ENCODE peak calls at places on chromosomes 6 and 20, in seven cellular contexts. P is upper lobe of right lung, M is NB4, Z is brain microvascular endothelial cell, W is AG10803, D is MM.1S, C is lower lobe of right lung. K is an unnamed sample.

GRCh38 chr20:17624070-17624469 is 54.2 kb downstream of the DSTN start:
- DNase-seq in P (peak), M (no peak), Z (no peak), W (no peak), D (no peak), C (no peak), K (no peak)

GRCh38 chr20:59911041-59911440 is 22.4 kb downstream of the SYCP2 start:
- DNase-seq in P (no peak), M (no peak), Z (no peak), W (no peak), D (no peak), C (no peak), K (no peak)

GRCh38 chr6:45394586-45395095 is 16.9 kb upstream of the SUPT3H start:
- DNase-seq in P (no peak), M (no peak), Z (no peak), W (no peak), D (no peak), C (no peak), K (no peak)

GRCh38 chr6:56890683-56891429 is 64.1 kb upstream of the BEND6 start:
- DNase-seq in P (no peak), M (peak), Z (peak), W (peak), D (peak), C (no peak), K (no peak)

GRCh38 chr20:34709836-34710567 is 5.9 kb downstream of the TP53INP2 start:
- DNase-seq in P (peak), M (peak), Z (peak), W (peak), D (peak), C (peak), K (peak)

GRCh38 chr6:95581073-95581472 is 3.7 kb downstream of the MANEA start:
- DNase-seq in P (no peak), M (no peak), Z (no peak), W (no peak), D (no peak), C (no peak), K (no peak)

GRCh38 chr6:563863-564262 is 93.0 kb downstream of the HUS1B start:
- DNase-seq in P (no peak), M (no peak), Z (no peak), W (no peak), D (no peak), C (no peak), K (no peak)

GRCh38 chr6:45109551-45109950 is 218.6 kb upstream of the RUNX2 start:
- DNase-seq in P (no peak), M (no peak), Z (no peak), W (no peak), D (peak), C (no peak), K (no peak)

GRCh38 chr20:38836991-38837390 is 31.5 kb downstream of the PPP1R16B start:
- DNase-seq in P (no peak), M (no peak), Z (no peak), W (no peak), D (peak), C (no peak), K (no peak)

GRCh38 chr20:50371878-50372769 is 138.1 kb upstream of the PTPN1 start:
- DNase-seq in P (no peak), M (no peak), Z (no peak), W (no peak), D (no peak), C (no peak), K (no peak)

GRCh38 chr6:163405412-163406309 is 8.9 kb upstream of the QKI start:
- DNase-seq in P (peak), M (peak), Z (no peak), W (peak), D (peak), C (peak), K (no peak)

GRCh38 chr20:35048739-35049138 is 43.9 kb downstream of the TRPC4AP start:
- DNase-seq in P (no peak), M (no peak), Z (no peak), W (no peak), D (no peak), C (no peak), K (peak)

GRCh38 chr6:57252975-57253374 is 30.9 kb upstream of the RAB23 start:
- DNase-seq in P (no peak), M (no peak), Z (no peak), W (peak), D (no peak), C (no peak), K (no peak)

GRCh38 chr20:20412750-20413149 is 44.8 kb downstream of the INSM1 start:
- DNase-seq in P (no peak), M (no peak), Z (no peak), W (no peak), D (no peak), C (no peak), K (no peak)

GRCh38 chr6:41419385-41419784 is 84.0 kb downstream of the NCR2 start:
- DNase-seq in P (no peak), M (no peak), Z (no peak), W (no peak), D (no peak), C (no peak), K (no peak)

GRCh38 chr6:25911359-25911758 is 19.1 kb downstream of the SLC17A2 start:
- DNase-seq in P (no peak), M (no peak), Z (no peak), W (no peak), D (no peak), C (no peak), K (no peak)

GRCh38 chr20:62742550-62742949 is 33.9 kb downstream of the NTSR1 start:
- DNase-seq in P (peak), M (no peak), Z (no peak), W (no peak), D (no peak), C (peak), K (no peak)

GRCh38 chr6:22098623-22099022 is 198.2 kb downstream of the PRL start:
- DNase-seq in P (no peak), M (no peak), Z (no peak), W (no peak), D (no peak), C (no peak), K (no peak)

GRCh38 chr6:85416766-85417165 is 33.1 kb upstream of the NT5E start:
- DNase-seq in P (no peak), M (no peak), Z (no peak), W (no peak), D (no peak), C (no peak), K (no peak)

GRCh38 chr6:123715243-123715863 is 78.6 kb upstream of the TRDN start:
- DNase-seq in P (no peak), M (peak), Z (no peak), W (peak), D (peak), C (no peak), K (peak)

GRCh38 chr6:107652526-107653182 is 162.7 kb downstream of the SOBP start:
- DNase-seq in P (no peak), M (no peak), Z (no peak), W (no peak), D (peak), C (no peak), K (no peak)

GRCh38 chr6:87350516-87350915 is 5.9 kb downstream of the C6orf163 start:
- DNase-seq in P (no peak), M (peak), Z (no peak), W (peak), D (no peak), C (no peak), K (no peak)

GRCh38 chr20:7856756-7857155 is 83.5 kb downstream of the HAO1 start:
- DNase-seq in P (no peak), M (peak), Z (no peak), W (peak), D (no peak), C (no peak), K (no peak)

GRCh38 chr6:134230087-134230717 is 87.7 kb downstream of the SGK1 start:
- DNase-seq in P (no peak), M (peak), Z (no peak), W (no peak), D (no peak), C (peak), K (no peak)

GRCh38 chr6:1777921-1778692 is 168.4 kb downstream of the FOXC1 start:
- DNase-seq in P (no peak), M (no peak), Z (no peak), W (no peak), D (no peak), C (no peak), K (no peak)

GRCh38 chr6:110761371-110761770 is 53.9 kb downstream of the CDK19 start:
- DNase-seq in P (no peak), M (no peak), Z (peak), W (no peak), D (no peak), C (no peak), K (no peak)

GRCh38 chr6:16129623-16130243 is 847 bp downstream of the MYLIP start:
- DNase-seq in P (peak), M (peak), Z (no peak), W (no peak), D (peak), C (peak), K (no peak)

GRCh38 chr20:17642404-17643269 is 39.4 kb downstream of the RRBP1 start:
- DNase-seq in P (no peak), M (no peak), Z (no peak), W (no peak), D (no peak), C (peak), K (no peak)

GRCh38 chr6:165721349-165721748 is 58.3 kb upstream of the PDE10A start:
- DNase-seq in P (no peak), M (no peak), Z (no peak), W (peak), D (no peak), C (no peak), K (no peak)

GRCh38 chr6:17987576-17988421 is at the start of gene KIF13A:
- DNase-seq in P (peak), M (peak), Z (peak), W (peak), D (peak), C (peak), K (peak)

GRCh38 chr6:56757585-56757984 is 114.9 kb upstream of the DST start:
- DNase-seq in P (no peak), M (peak), Z (no peak), W (peak), D (peak), C (no peak), K (no peak)

GRCh38 chr6:15528870-15529269 is 134.0 kb downstream of the DTNBP1 start:
- DNase-seq in P (no peak), M (no peak), Z (no peak), W (no peak), D (no peak), C (no peak), K (no peak)

GRCh38 chr20:46592580-46593362 is 42.3 kb upstream of the OCSTAMP start:
- DNase-seq in P (no peak), M (peak), Z (no peak), W (no peak), D (no peak), C (no peak), K (no peak)

GRCh38 chr6:132937466-132937906 is 123.1 kb downstream of the RPS12 start:
- DNase-seq in P (no peak), M (peak), Z (peak), W (peak), D (peak), C (no peak), K (peak)

GRCh38 chr6:158630944-158631616 is 13.5 kb downstream of the DYNLT1 start:
- DNase-seq in P (peak), M (no peak), Z (peak), W (peak), D (no peak), C (peak), K (no peak)

GRCh38 chr20:22459754-22460153 is 124.6 kb downstream of the FOXA2 start:
- DNase-seq in P (no peak), M (no peak), Z (no peak), W (no peak), D (no peak), C (no peak), K (no peak)

GRCh38 chr6:37783025-37783825 is 36.3 kb upstream of the ZFAND3 start:
- DNase-seq in P (no peak), M (no peak), Z (no peak), W (peak), D (no peak), C (no peak), K (peak)

GRCh38 chr6:5149891-5150290 is 64.8 kb downstream of the PPP1R3G start:
- DNase-seq in P (no peak), M (no peak), Z (no peak), W (no peak), D (no peak), C (no peak), K (no peak)

GRCh38 chr6:158219229-158219628 is 51.1 kb downstream of the GTF2H5 start:
- DNase-seq in P (no peak), M (peak), Z (peak), W (peak), D (no peak), C (no peak), K (no peak)

GRCh38 chr6:75201901-75202672 is 3.8 kb downstream of the COL12A1 start:
- DNase-seq in P (no peak), M (no peak), Z (peak), W (no peak), D (no peak), C (peak), K (peak)
- TF ChIP-seq CTCF in P (no peak), M (no peak), Z (peak), W (no peak), D (no peak), C (no peak), K (peak)

GRCh38 chr6:34527751-34528670 is 28.1 kb downstream of the SPDEF start:
- DNase-seq in P (no peak), M (no peak), Z (no peak), W (no peak), D (no peak), C (peak), K (no peak)

GRCh38 chr6:34528996-34529664 is 27.0 kb downstream of the SPDEF start:
- DNase-seq in P (no peak), M (no peak), Z (no peak), W (no peak), D (no peak), C (peak), K (no peak)

GRCh38 chr6:34530753-34531365 is 25.3 kb downstream of the SPDEF start:
- DNase-seq in P (no peak), M (no peak), Z (no peak), W (no peak), D (no peak), C (no peak), K (no peak)

GRCh38 chr6:34531580-34532201 is 24.4 kb downstream of the SPDEF start:
- DNase-seq in P (no peak), M (peak), Z (peak), W (peak), D (no peak), C (no peak), K (no peak)

GRCh38 chr6:34529665-34530327 is 26.3 kb downstream of the SPDEF start:
- DNase-seq in P (no peak), M (no peak), Z (no peak), W (no peak), D (no peak), C (peak), K (no peak)
- TF ChIP-seq CTCF in P (no peak), M (no peak), Z (no peak), W (no peak), D (no peak), C (no peak), K (no peak)

GRCh38 chr6:43248107-43248506 is 4.8 kb downstream of the TTBK1 start:
- DNase-seq in P (no peak), M (no peak), Z (no peak), W (no peak), D (no peak), C (no peak), K (no peak)

GRCh38 chr6:43248791-43249190 is 5.5 kb downstream of the TTBK1 start:
- DNase-seq in P (no peak), M (no peak), Z (no peak), W (no peak), D (no peak), C (no peak), K (no peak)

GRCh38 chr6:43243649-43244321 is 504 bp downstream of the TTBK1 start:
- DNase-seq in P (no peak), M (no peak), Z (no peak), W (no peak), D (no peak), C (no peak), K (no peak)

GRCh38 chr6:43246301-43247114 is 3.2 kb downstream of the TTBK1 start:
- DNase-seq in P (peak), M (no peak), Z (no peak), W (no peak), D (peak), C (peak), K (peak)

DNA sequence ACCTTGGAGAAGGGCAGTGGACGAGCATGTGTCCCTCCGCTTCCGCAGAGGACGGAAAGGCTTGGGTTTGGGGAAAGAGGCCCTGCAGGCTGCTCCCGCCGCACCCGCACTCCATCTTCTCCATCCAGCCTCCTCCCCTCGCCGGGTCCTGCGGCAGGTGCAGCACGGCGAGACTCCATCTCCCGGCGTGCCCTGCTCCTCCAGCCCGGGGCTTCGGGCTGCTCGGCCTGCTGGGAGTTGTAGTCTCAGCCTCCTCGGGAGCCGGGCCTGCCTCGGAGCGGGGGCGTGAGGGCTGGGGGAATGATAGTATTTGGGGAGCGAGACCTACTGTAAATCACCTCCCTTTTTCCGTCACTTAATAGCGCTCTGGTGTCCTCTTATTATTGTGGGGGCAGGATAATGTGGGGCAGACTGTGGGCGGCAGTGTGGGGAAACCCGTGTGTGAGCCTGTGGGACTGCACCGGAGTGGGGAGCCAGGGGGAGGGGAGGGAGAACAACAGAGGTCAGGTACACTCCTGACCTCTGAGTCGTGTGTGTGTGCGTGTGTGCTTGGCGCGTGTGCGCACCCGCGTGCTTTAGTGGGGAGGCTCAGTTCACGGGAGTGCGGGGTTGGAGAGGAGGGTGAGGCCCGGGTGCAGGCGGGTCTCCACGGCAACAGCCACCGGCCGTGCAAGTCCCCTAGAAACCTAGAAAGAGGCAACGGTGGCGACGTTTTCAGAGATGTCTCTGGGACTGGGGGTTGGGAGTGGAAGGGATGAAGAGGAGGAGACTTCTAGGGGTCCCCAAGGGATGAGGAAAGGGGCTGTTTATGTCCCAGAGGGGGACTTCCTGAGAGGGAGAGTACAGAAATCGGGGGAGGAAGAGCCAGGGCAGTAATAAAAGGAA is 4.1 kb downstream of the TTBK1 start:
- DNase-seq in P (peak), M (no peak), Z (peak), W (no peak), D (peak), C (peak), K (peak)
- TF ChIP-seq CTCF in P (no peak), M (no peak), Z (no peak), W (no peak), D (no peak), C (no peak), K (no peak)

DNA sequence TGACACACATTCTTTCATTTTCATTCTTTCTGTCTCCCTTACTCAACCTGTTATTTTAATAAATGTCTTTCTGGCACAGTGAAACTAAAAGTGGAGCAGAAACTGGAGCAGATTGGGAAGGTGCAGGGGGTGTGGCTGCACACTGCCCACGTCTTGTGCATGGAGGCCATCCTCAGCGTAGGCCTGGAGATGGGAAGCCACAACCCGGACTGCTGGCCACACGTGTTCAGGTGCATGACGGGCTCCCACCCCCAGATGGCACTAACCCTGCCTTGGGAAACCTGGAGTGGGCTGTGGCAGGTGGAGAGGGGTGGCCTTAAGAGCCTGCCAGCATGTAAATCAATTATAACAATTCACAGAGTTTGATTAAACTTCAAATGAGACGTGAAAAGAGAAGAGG is 71.4 kb upstream of the PBOV1 start:
- DNase-seq in P (no peak), M (peak), Z (no peak), W (no peak), D (peak), C (no peak), K (no peak)
- TF ChIP-seq CTCF in P (no peak), M (peak), Z (peak), W (no peak), D (peak), C (peak), K (peak)

GRCh38 chr6:135940783-135941182 is 89.3 kb downstream of the PDE7B start:
- DNase-seq in P (no peak), M (no peak), Z (no peak), W (no peak), D (no peak), C (no peak), K (no peak)

GRCh38 chr6:135939216-135939610 is 87.7 kb downstream of the PDE7B start:
- DNase-seq in P (no peak), M (no peak), Z (no peak), W (no peak), D (no peak), C (no peak), K (no peak)

GRCh38 chr6:135937126-135937525 is 85.6 kb downstream of the PDE7B start:
- DNase-seq in P (no peak), M (no peak), Z (no peak), W (no peak), D (no peak), C (no peak), K (no peak)

GRCh38 chr6:135936606-135937005 is 85.1 kb downstream of the PDE7B start:
- DNase-seq in P (no peak), M (no peak), Z (peak), W (peak), D (no peak), C (no peak), K (no peak)

GRCh38 chr6:135938588-135939215 is 87.2 kb downstream of the PDE7B start:
- DNase-seq in P (no peak), M (peak), Z (peak), W (peak), D (no peak), C (no peak), K (no peak)
- TF ChIP-seq CTCF in P (peak), M (peak), Z (peak), W (peak), D (peak), C (peak), K (peak)

DNA sequence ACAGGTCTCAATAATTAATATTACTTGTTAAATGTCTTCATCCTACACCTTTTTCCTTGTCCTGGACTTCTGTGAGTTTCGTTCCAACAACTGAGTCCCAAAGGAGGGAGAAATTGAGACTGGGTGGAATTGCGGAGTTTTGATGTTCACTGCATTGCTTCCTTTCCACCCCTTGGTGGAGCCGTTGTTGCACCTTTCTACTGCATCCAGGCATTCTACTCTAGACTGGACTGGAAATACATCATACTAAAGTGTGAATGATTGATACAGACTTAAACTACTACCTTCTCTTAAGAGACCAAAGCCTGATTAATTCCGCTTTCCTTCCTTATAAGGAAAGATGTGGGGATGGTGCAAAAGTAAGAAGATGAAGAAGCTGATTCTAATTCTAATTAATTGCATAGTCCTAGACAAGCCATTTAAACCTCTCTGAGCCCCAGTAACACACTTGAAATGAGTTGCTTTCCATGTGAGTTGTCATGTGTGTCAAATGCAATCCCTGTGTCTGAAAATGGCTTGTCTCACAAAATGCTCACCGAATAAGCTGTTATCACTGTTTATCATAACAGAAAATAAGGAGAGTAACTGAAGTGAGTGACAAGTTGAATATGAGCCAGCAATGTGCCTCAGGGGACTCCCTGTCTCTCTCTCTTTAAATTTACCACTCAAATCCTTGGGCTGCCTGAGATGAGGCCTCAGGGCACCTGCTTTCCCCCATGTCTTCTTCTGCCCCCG is 338.3 kb upstream of the CHD6 start:
- DNase-seq in P (no peak), M (peak), Z (no peak), W (no peak), D (peak), C (no peak), K (no peak)
- TF ChIP-seq CTCF in P (peak), M (peak), Z (peak), W (peak), D (peak), C (peak), K (peak)

GRCh38 chr20:2101935-2102584 is 433 bp downstream of the STK35 start:
- DNase-seq in P (peak), M (peak), Z (peak), W (peak), D (peak), C (peak), K (peak)
- TF ChIP-seq CTCF in P (no peak), M (no peak), Z (peak), W (no peak), D (no peak), C (no peak), K (no peak)

K was measured in neural crest cell.